ENCODE peak calls at places on chromosomes 3 and 15, in four cellular contexts. One of them, this sample, is unnamed.

GRCh38 chr3:82194870-82195269 is 433.4 kb upstream of the GBE1 start:
- DNase-seq in IMR-90: no peak
- DNase-seq in GM12878: no peak
- DNase-seq in K562: no peak
- DNase-seq in this sample: no peak

GRCh38 chr3:100992086-100993033 is 861 bp downstream of the ABI3BP start:
- DNase-seq in GM12878: no peak
- DNase-seq in K562: no peak
- DNase-seq in IMR-90: peak
- DNase-seq in this sample: peak

GRCh38 chr15:79924379-79924778 is 27.6 kb upstream of the MTHFS start:
- DNase-seq in IMR-90: no peak
- DNase-seq in GM12878: no peak
- DNase-seq in K562: no peak
- DNase-seq in this sample: no peak

GRCh38 chr3:5731100-5731499 is 543.6 kb downstream of the EDEM1 start:
- DNase-seq in GM12878: no peak
- DNase-seq in IMR-90: no peak
- DNase-seq in K562: peak
- DNase-seq in this sample: peak

GRCh38 chr15:60539017-60539416 is 60.1 kb upstream of the ICE2 start:
- DNase-seq in IMR-90: no peak
- DNase-seq in GM12878: no peak
- DNase-seq in K562: no peak
- DNase-seq in this sample: no peak

GRCh38 chr3:193451881-193452280 is 73.3 kb upstream of the ATP13A5 start:
- DNase-seq in K562: no peak
- DNase-seq in IMR-90: no peak
- DNase-seq in GM12878: no peak
- DNase-seq in this sample: no peak

GRCh38 chr3:13233487-13234154 is 160.4 kb upstream of the IQSEC1 start:
- DNase-seq in GM12878: no peak
- DNase-seq in IMR-90: no peak
- DNase-seq in K562: no peak
- DNase-seq in this sample: no peak

GRCh38 chr3:123605789-123606234 is 21.0 kb upstream of the HACD2 start:
- DNase-seq in IMR-90: no peak
- DNase-seq in GM12878: peak
- DNase-seq in K562: peak
- DNase-seq in this sample: peak

GRCh38 chr3:19146685-19147650 is 1.3 kb upstream of the KCNH8 start:
- DNase-seq in GM12878: no peak
- DNase-seq in IMR-90: peak
- DNase-seq in K562: peak
- DNase-seq in this sample: peak

GRCh38 chr3:30631237-30631961 is 25.0 kb downstream of the TGFBR2 start:
- DNase-seq in IMR-90: no peak
- DNase-seq in GM12878: no peak
- DNase-seq in K562: no peak
- DNase-seq in this sample: no peak

GRCh38 chr3:12719984-12720656 is 38.9 kb downstream of the TMEM40 start:
- DNase-seq in IMR-90: peak
- DNase-seq in K562: peak
- DNase-seq in GM12878: no peak
- DNase-seq in this sample: peak

GRCh38 chr3:123705886-123706285 is 121.0 kb upstream of the HACD2 start:
- DNase-seq in K562: no peak
- DNase-seq in GM12878: no peak
- DNase-seq in IMR-90: no peak
- DNase-seq in this sample: no peak

GRCh38 chr3:134623615-134624245 is 27.1 kb downstream of the KY start:
- DNase-seq in IMR-90: no peak
- DNase-seq in GM12878: no peak
- DNase-seq in K562: no peak
- DNase-seq in this sample: no peak

GRCh38 chr3:33115024-33115768 is 1.4 kb downstream of the CRTAP start:
- DNase-seq in IMR-90: peak
- DNase-seq in K562: peak
- DNase-seq in GM12878: no peak
- DNase-seq in this sample: peak

DNA sequence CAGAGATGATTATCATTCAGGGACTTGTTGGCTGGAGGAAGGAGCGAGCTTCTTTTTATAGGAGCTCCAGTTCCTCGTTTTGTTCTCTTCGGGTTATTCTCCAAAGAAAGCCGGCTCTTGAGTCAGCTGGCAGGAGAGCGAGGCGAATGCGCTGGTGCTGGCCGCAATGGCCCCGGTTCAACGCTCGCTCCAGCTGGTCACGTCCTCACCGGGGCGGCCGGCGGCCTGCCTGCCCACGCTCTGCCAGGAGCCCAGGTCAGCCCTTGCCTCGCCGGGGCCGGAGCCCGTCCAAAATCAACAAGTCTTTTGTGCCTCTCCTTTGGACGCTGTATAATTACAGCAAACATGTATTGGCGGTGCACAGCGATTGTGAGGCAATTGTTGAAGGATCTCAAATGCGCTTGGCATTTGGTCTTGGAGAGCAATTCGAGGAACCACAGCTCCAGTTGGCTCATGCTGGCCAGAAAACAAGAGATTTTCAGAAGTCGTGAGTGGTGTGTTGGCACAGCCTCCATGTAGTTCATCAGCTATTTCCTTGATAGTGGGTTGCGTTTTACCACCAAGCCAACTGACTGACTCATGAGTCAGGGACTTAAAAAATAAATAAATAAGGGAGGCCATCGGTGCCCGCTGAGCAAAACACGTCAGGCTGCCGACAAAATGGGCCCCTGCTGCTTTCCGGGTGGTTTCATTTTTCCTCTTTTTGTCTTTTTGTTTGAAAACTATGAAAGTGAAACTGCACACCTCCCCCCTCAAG is 288.5 kb downstream of the UACA start:
- DNase-seq in IMR-90: peak
- DNase-seq in GM12878: no peak
- DNase-seq in K562: no peak
- DNase-seq in this sample: peak
- TF ChIP-seq ELK1 in IMR-90: no peak
- TF ChIP-seq ELK1 in GM12878: no peak
- TF ChIP-seq ELK1 in K562: no peak
- TF ChIP-seq ELK1 in this sample: no peak

GRCh38 chr15:81105521-81105920 is 28.5 kb upstream of the CFAP161 start:
- DNase-seq in GM12878: no peak
- DNase-seq in K562: no peak
- DNase-seq in IMR-90: no peak
- DNase-seq in this sample: no peak

GRCh38 chr15:81108427-81108826 is 25.6 kb upstream of the CFAP161 start:
- DNase-seq in GM12878: no peak
- DNase-seq in K562: peak
- DNase-seq in IMR-90: no peak
- DNase-seq in this sample: no peak

GRCh38 chr15:81103857-81104256 is 30.2 kb upstream of the CFAP161 start:
- DNase-seq in IMR-90: no peak
- DNase-seq in GM12878: no peak
- DNase-seq in K562: no peak
- DNase-seq in this sample: no peak

GRCh38 chr15:81107889-81108288 is 26.2 kb upstream of the CFAP161 start:
- DNase-seq in IMR-90: no peak
- DNase-seq in GM12878: no peak
- DNase-seq in K562: peak
- DNase-seq in this sample: no peak

DNA sequence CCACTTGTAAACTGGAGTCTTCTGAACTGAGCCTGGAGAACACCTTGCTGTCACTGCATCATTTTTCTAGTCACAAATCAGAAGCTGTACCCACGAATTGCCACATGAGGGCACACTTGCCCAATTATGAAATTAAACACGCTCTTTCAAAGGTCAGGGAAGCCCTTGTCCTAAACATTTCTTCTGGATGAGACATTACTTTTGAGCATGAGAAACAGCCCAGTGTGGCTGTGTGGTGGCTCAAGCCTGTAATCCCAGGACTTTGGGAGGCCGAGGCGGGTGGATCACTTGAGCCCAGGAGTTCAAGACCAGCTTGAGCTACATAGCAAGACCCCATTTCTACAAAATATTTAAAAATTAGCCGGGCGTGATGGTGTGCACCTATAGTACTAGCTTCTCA is 27.5 kb upstream of the CFAP161 start:
- DNase-seq in IMR-90: peak
- DNase-seq in GM12878: peak
- DNase-seq in K562: peak
- DNase-seq in this sample: peak
- TF ChIP-seq ELK1 in IMR-90: no peak
- TF ChIP-seq ELK1 in GM12878: no peak
- TF ChIP-seq ELK1 in K562: no peak
- TF ChIP-seq ELK1 in this sample: no peak

GRCh38 chr3:174193559-174193958 is 665.6 kb upstream of the NAALADL2 start:
- DNase-seq in IMR-90: peak
- DNase-seq in GM12878: no peak
- DNase-seq in K562: no peak
- DNase-seq in this sample: no peak

GRCh38 chr3:174191895-174192294 is 667.2 kb upstream of the NAALADL2 start:
- DNase-seq in K562: no peak
- DNase-seq in IMR-90: no peak
- DNase-seq in GM12878: no peak
- DNase-seq in this sample: no peak

GRCh38 chr3:174186339-174186984 is 672.7 kb upstream of the NAALADL2 start:
- DNase-seq in IMR-90: no peak
- DNase-seq in GM12878: no peak
- DNase-seq in K562: no peak
- DNase-seq in this sample: no peak

GRCh38 chr3:174191380-174191779 is 667.8 kb upstream of the NAALADL2 start:
- DNase-seq in K562: no peak
- DNase-seq in IMR-90: no peak
- DNase-seq in GM12878: peak
- DNase-seq in this sample: no peak
- TF ChIP-seq ELK1 in K562: no peak
- TF ChIP-seq ELK1 in IMR-90: no peak
- TF ChIP-seq ELK1 in GM12878: no peak
- TF ChIP-seq ELK1 in this sample: no peak

GRCh38 chr3:157590273-157590672 is 87.1 kb upstream of the VEPH1 start:
- DNase-seq in IMR-90: no peak
- DNase-seq in GM12878: no peak
- DNase-seq in K562: no peak
- DNase-seq in this sample: no peak
- TF ChIP-seq ELK1 in IMR-90: no peak
- TF ChIP-seq ELK1 in GM12878: no peak
- TF ChIP-seq ELK1 in K562: no peak
- TF ChIP-seq ELK1 in this sample: no peak

GRCh38 chr3:102200126-102200525 is 234.7 kb upstream of the ZPLD1 start:
- DNase-seq in GM12878: no peak
- DNase-seq in K562: no peak
- DNase-seq in IMR-90: peak
- DNase-seq in this sample: peak
- TF ChIP-seq ELK1 in GM12878: no peak
- TF ChIP-seq ELK1 in K562: no peak
- TF ChIP-seq ELK1 in IMR-90: no peak
- TF ChIP-seq ELK1 in this sample: no peak

GRCh38 chr3:128554465-128555097 is 61.6 kb upstream of the GATA2 start:
- DNase-seq in K562: no peak
- DNase-seq in GM12878: no peak
- DNase-seq in IMR-90: no peak
- DNase-seq in this sample: no peak

GRCh38 chr3:128556384-128556783 is 63.4 kb upstream of the GATA2 start:
- DNase-seq in K562: no peak
- DNase-seq in IMR-90: no peak
- DNase-seq in GM12878: no peak
- DNase-seq in this sample: no peak

GRCh38 chr3:128554100-128554464 is 61.1 kb upstream of the GATA2 start:
- DNase-seq in GM12878: no peak
- DNase-seq in K562: peak
- DNase-seq in IMR-90: peak
- DNase-seq in this sample: peak

GRCh38 chr3:128555881-128556280 is 62.9 kb upstream of the GATA2 start:
- DNase-seq in GM12878: no peak
- DNase-seq in IMR-90: no peak
- DNase-seq in K562: no peak
- DNase-seq in this sample: no peak

DNA sequence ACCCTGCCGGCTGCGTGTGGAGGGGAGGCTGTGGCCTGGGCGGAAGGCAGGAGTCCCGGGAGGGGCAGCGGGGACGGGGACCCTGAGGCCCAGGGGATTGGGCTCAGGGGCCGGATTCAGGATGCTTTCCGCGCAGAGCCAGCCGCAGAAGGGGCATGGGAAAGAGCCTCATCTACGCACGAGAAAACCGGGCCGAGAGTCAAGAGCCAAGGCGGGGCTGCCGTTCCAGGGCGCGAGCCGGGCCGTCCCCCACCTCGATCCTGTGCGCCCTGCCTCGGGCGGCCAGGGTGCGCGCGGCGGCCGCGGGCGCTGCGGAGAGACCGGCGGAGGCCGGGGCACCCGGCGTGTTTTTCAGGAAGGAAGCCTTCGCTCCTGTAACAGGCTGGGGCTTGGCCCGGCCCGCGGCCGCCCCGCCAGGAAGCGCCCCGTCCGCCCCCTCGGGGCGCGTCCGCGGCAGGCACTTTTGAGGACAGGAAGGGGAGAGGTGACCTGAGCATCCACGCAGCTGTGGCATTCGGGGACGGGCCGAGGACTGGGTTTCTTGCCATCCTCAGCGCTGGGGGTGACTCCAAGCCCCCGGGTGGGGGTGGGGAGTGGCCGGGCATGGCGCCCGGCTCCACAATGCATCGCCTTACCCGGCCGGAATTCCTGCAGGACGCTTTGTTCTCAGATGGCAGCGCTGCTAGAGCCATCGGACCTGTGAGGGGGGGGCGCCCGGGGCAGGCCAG is 62.3 kb upstream of the GATA2 start:
- DNase-seq in K562: no peak
- DNase-seq in IMR-90: no peak
- DNase-seq in GM12878: no peak
- DNase-seq in this sample: no peak
- TF ChIP-seq ELK1 in K562: no peak
- TF ChIP-seq ELK1 in IMR-90: no peak
- TF ChIP-seq ELK1 in GM12878: no peak
- TF ChIP-seq ELK1 in this sample: no peak

GRCh38 chr3:169112153-169112892 is 551.2 kb downstream of the MECOM start:
- DNase-seq in IMR-90: peak
- DNase-seq in GM12878: no peak
- DNase-seq in K562: no peak
- DNase-seq in this sample: no peak
- TF ChIP-seq ELK1 in IMR-90: no peak
- TF ChIP-seq ELK1 in GM12878: no peak
- TF ChIP-seq ELK1 in K562: no peak
- TF ChIP-seq ELK1 in this sample: no peak

DNA sequence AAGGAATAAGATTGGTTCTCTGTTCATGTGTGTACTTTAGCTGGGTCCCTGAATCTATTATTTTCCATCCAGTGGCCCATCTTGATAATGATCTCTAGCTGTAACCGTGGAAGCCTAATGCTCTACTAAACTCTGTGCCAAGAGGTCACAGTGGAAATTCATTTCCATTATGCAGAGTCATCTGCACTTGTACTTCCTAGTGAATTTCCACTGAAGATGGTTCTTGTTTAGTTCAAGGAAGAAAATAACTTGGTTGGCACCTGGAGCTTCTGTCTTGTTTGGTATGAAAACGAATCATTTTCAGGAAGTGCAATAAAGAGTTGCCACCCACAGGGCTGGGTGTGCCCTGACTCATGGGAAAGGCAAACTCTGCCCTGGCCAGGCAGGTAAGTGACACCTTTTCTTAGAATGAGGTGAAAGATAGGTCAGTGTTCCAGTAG is 10.3 kb downstream of the LPP start:
- DNase-seq in K562: no peak
- DNase-seq in GM12878: no peak
- DNase-seq in IMR-90: no peak
- DNase-seq in this sample: peak
- TF ChIP-seq ELK1 in K562: no peak
- TF ChIP-seq ELK1 in GM12878: no peak
- TF ChIP-seq ELK1 in IMR-90: no peak
- TF ChIP-seq ELK1 in this sample: no peak